ENCODE peak calls at places on chromosomes 12 and 14, in four cellular contexts. A is AG09309, M is stomach, Z is fibroblast of mammary gland. W is an unnamed sample.

GRCh38 chr12:123808167-123808566 is 46.1 kb downstream of the DNAH10 start:
- DNase-seq in A (no peak), M (no peak), Z (peak; percentile 15), W (no peak)

GRCh38 chr12:15584366-15585041 is 204.7 kb downstream of the EPS8 start:
- DNase-seq in A (peak; percentile 67), M (no peak), Z (peak; percentile 83), W (peak; percentile 60)

GRCh38 chr14:36518586-36519430 is 1.2 kb downstream of the NKX2-1 start:
- DNase-seq in A (no peak), M (no peak), Z (no peak), W (no peak)

GRCh38 chr12:6827437-6827894 is 741 bp upstream of the P3H3 start:
- DNase-seq in A (no peak), M (peak; percentile 79), Z (peak; percentile 83), W (no peak)

GRCh38 chr14:102914474-102915291 is 7.8 kb upstream of the AMN start:
- DNase-seq in A (no peak), M (no peak), Z (no peak), W (no peak)

GRCh38 chr12:92444763-92445162 is 258.0 kb upstream of the PLEKHG7 start:
- DNase-seq in A (no peak), M (no peak), Z (no peak), W (no peak)

GRCh38 chr12:112023759-112024396 is 10.7 kb downstream of the ERP29 start:
- DNase-seq in A (no peak), M (no peak), Z (no peak), W (no peak)

GRCh38 chr12:49201595-49202295 is 12.9 kb upstream of the TUBA1A start:
- DNase-seq in A (peak; percentile 42), M (no peak), Z (peak; percentile 71), W (no peak)

GRCh38 chr12:116184766-116185165 is 92.7 kb downstream of the MED13L start:
- DNase-seq in A (no peak), M (no peak), Z (no peak), W (no peak)

GRCh38 chr14:55151601-55152000 is 22.5 kb downstream of the LGALS3 start:
- DNase-seq in A (no peak), M (no peak), Z (no peak), W (no peak)

GRCh38 chr12:6834254-6834653 is 6.0 kb downstream of the P3H3 start:
- DNase-seq in A (no peak), M (no peak), Z (no peak), W (no peak)

GRCh38 chr14:101933209-101933608 is 31.2 kb upstream of the DYNC1H1 start:
- DNase-seq in A (no peak), M (no peak), Z (no peak), W (no peak)

GRCh38 chr12:122040579-122041386 is 19.1 kb downstream of the BCL7A start:
- DNase-seq in A (no peak), M (peak; percentile 52), Z (no peak), W (no peak)

GRCh38 chr12:80622271-80622670 is 85.2 kb upstream of the MYF6 start:
- DNase-seq in A (no peak), M (no peak), Z (peak; percentile 50), W (no peak)
- TF ChIP-seq CTCF in A (peak; percentile 35), M (no peak), Z (peak; percentile 37), W (peak; percentile 5)

GRCh38 chr14:92323916-92324818 is 1.2 kb downstream of the SLC24A4 start:
- DNase-seq in A (no peak), M (no peak), Z (no peak), W (no peak)

GRCh38 chr14:92321701-92322100 is 1.3 kb upstream of the SLC24A4 start:
- DNase-seq in A (no peak), M (no peak), Z (no peak), W (no peak)

GRCh38 chr14:92322516-92322915 is 449 bp upstream of the SLC24A4 start:
- DNase-seq in A (no peak), M (no peak), Z (no peak), W (no peak)

GRCh38 chr14:92325835-92326234 is 2.9 kb downstream of the SLC24A4 start:
- DNase-seq in A (no peak), M (no peak), Z (no peak), W (no peak)

GRCh38 chr14:92323031-92323915 is at the start of gene SLC24A4:
- DNase-seq in A (no peak), M (no peak), Z (no peak), W (no peak)
- H3K4me3 ChIP-seq in A (no peak within 1 kb of the TSS), M (peak within 1 kb of the TSS; percentile 38), Z (no peak within 1 kb of the TSS), W (no peak within 1 kb of the TSS)

DNA sequence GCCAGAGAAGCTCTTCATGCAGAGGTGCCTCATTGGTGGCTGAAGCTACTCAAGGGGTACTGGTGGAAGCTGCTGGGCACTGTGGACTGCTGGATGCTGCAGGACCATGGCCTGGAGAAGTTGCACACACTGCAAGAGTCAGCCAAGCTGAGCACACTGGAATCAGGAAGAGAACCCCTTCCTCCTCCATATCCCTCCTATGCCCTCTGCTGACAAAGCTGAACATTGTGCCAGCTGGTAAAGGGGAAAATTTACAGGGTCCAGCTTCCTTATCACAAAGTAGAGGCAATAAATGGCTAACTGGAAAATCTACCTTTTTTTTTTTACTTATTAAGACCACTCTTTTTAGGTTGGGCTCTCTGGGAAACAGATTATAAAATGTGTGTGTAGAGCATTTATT is 6.5 kb downstream of the CCDC175 start:
- DNase-seq in A (no peak), M (no peak), Z (no peak), W (no peak)
- TF ChIP-seq CTCF in A (peak; percentile 6), M (no peak), Z (no peak), W (peak; percentile 11)

GRCh38 chr12:113464852-113465719 is 6.6 kb downstream of the LHX5 start:
- DNase-seq in A (no peak), M (no peak), Z (no peak), W (no peak)

GRCh38 chr12:113462117-113462774 is 9.4 kb downstream of the LHX5 start:
- DNase-seq in A (peak; percentile 24), M (peak; percentile 82), Z (peak; percentile 74), W (no peak)

GRCh38 chr12:113465808-113466769 is 5.6 kb downstream of the LHX5 start:
- DNase-seq in A (no peak), M (no peak), Z (no peak), W (no peak)

GRCh38 chr12:113462880-113463745 is 8.6 kb downstream of the LHX5 start:
- DNase-seq in A (no peak), M (no peak), Z (no peak), W (no peak)

DNA sequence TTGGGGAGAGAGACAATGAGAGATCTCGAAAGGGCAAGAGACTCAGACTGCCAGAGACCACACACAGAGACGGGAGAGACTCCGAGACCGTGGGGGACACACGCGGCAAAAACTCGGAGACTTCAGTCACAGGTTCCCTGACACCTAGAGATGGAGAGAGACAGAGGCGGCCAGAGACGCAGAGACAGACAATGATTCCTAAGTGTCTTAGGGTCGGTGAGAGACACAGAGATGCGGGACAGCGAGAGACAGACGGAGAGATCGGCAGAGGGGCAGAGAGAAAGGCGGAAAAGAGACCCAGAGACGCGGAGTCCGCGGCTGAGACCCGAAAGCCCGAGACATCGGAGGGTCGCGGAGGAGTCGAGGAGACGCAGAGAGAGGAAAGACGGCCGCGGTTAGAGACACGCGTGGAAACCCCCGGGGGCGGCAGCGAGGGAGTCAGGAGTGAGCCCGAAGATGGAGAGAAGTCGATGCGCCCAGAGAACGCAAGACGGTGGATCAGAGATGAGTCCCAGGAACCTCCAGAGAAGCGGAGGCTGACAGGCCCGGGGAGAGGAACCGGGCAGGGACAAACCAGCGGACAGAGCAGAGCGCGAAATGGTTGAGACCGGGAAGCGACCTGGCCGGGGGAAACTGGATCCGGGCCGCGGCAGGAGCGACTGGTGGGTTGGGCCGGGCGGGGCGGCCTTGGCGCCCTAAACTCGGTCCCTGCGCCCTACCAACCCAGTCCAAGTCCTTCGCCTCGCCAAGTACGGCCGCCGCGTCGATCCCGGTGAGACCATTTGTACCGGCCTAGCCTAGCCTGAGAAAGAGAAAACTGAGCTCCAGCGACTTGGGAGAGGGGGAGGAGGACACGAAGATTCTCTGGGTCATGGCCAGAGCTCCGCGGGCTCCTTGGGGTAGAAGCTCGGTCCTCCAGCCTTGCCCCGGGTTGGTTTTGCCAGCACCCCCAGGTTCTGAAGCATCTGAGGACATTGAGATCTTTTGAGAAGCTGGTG is 7.6 kb downstream of the LHX5 start:
- DNase-seq in A (no peak), M (no peak), Z (no peak), W (no peak)
- H3K4me3 ChIP-seq in A (no peak overlapping the region), M (peak overlapping the region; percentile 28), Z (no peak overlapping the region), W (no peak overlapping the region)

GRCh38 chr12:48193623-48194022 is 9.5 kb downstream of the OR10AD1 start:
- DNase-seq in A (no peak), M (no peak), Z (no peak), W (no peak)
- TF ChIP-seq CTCF in A (no peak), M (no peak), Z (no peak), W (no peak)

GRCh38 chr12:31369712-31370521 is 44.0 kb upstream of the SINHCAF start:
- DNase-seq in A (no peak), M (peak; percentile 75), Z (peak; percentile 81), W (peak; percentile 5)
- H3K4me3 ChIP-seq in A (no peak overlapping the region), M (peak overlapping the region; percentile 33), Z (peak overlapping the region; percentile 52), W (peak overlapping the region; percentile 16)

GRCh38 chr12:9667403-9667802 is 2.1 kb upstream of the CLEC2D start:
- DNase-seq in A (no peak), M (no peak), Z (no peak), W (no peak)
- TF ChIP-seq CTCF in A (no peak), M (no peak), Z (no peak), W (no peak)

DNA sequence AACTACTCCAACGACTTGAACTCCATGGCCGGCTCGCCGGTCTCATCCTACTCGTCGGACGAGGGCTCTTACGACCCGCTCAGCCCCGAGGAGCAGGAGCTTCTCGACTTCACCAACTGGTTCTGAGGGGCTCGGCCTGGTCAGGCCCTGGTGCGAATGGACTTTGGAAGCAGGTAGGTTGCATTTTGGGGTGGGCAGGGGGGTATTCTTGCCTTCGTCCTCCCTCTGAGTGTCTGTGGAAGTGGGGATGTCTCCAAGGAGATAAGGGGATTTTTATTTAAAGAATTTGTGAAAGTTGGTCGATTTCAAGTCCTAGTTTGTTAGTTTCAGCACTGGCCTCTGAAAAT is 1.3 kb downstream of the ASCL1 start:
- DNase-seq in A (no peak), M (no peak), Z (no peak), W (no peak)
- H3K4me3 ChIP-seq in A (no peak overlapping the region), M (no peak overlapping the region), Z (no peak overlapping the region), W (peak overlapping the region; percentile 48)

W was measured in AG04449.